ENCODE peak calls at places on chromosomes 5 and 9, in six cellular contexts. One of them, this sample, is unnamed.

GRCh38 chr9:113626735-113627495 is 163.4 kb downstream of the RGS3 start:
- DNase-seq in activated T-helper 2 cell treated with anti-CD3 and anti-CD28 coated beads, Interferon-gamma antibody, Interleukin-2, Interleukin-4, amounts not matched to agents 10 μg/mL and 5 μg/mL and 100 μg/mL, durations not matched to agents 14 hours and 24 hours and 36 hours: no peak
- DNase-seq in NCI-H2029: no peak
- DNase-seq in RPMI7951: no peak
- DNase-seq in stimulated activated CD8-positive, alpha-beta memory T cell treated with anti-CD3 and anti-CD28 coated beads, Interleukin-12 subunit alpha, Interleukin-12 subunit beta, amount 100 ng/mL, for 4 hours: no peak
- DNase-seq in GM23248: peak
- DNase-seq in this sample: no peak

GRCh38 chr5:110087829-110088228 is 398.1 kb downstream of the MAN2A1 start:
- DNase-seq in activated T-helper 2 cell treated with anti-CD3 and anti-CD28 coated beads, Interferon-gamma antibody, Interleukin-2, Interleukin-4, amounts not matched to agents 10 μg/mL and 5 μg/mL and 100 μg/mL, durations not matched to agents 14 hours and 24 hours and 36 hours: no peak
- DNase-seq in NCI-H2029: no peak
- DNase-seq in RPMI7951: no peak
- DNase-seq in stimulated activated CD8-positive, alpha-beta memory T cell treated with anti-CD3 and anti-CD28 coated beads, Interleukin-12 subunit alpha, Interleukin-12 subunit beta, amount 100 ng/mL, for 4 hours: no peak
- DNase-seq in GM23248: peak
- DNase-seq in this sample: no peak

GRCh38 chr9:33161589-33162132 is 5.5 kb downstream of the B4GALT1 start:
- DNase-seq in activated T-helper 2 cell treated with anti-CD3 and anti-CD28 coated beads, Interferon-gamma antibody, Interleukin-2, Interleukin-4, amounts not matched to agents 10 μg/mL and 5 μg/mL and 100 μg/mL, durations not matched to agents 14 hours and 24 hours and 36 hours: no peak
- DNase-seq in NCI-H2029: peak
- DNase-seq in RPMI7951: peak
- DNase-seq in stimulated activated CD8-positive, alpha-beta memory T cell treated with anti-CD3 and anti-CD28 coated beads, Interleukin-12 subunit alpha, Interleukin-12 subunit beta, amount 100 ng/mL, for 4 hours: no peak
- DNase-seq in GM23248: peak
- DNase-seq in this sample: no peak

GRCh38 chr9:111994831-111995458 is 98.3 kb downstream of the UGCG start:
- DNase-seq in activated T-helper 2 cell treated with anti-CD3 and anti-CD28 coated beads, Interferon-gamma antibody, Interleukin-2, Interleukin-4, amounts not matched to agents 10 μg/mL and 5 μg/mL and 100 μg/mL, durations not matched to agents 14 hours and 24 hours and 36 hours: no peak
- DNase-seq in NCI-H2029: no peak
- DNase-seq in RPMI7951: no peak
- DNase-seq in stimulated activated CD8-positive, alpha-beta memory T cell treated with anti-CD3 and anti-CD28 coated beads, Interleukin-12 subunit alpha, Interleukin-12 subunit beta, amount 100 ng/mL, for 4 hours: no peak
- DNase-seq in GM23248: no peak
- DNase-seq in this sample: peak

GRCh38 chr5:150779397-150780179 is 1.0 kb downstream of the SMIM3 start:
- DNase-seq in activated T-helper 2 cell treated with anti-CD3 and anti-CD28 coated beads, Interferon-gamma antibody, Interleukin-2, Interleukin-4, amounts not matched to agents 10 μg/mL and 5 μg/mL and 100 μg/mL, durations not matched to agents 14 hours and 24 hours and 36 hours: no peak
- DNase-seq in NCI-H2029: no peak
- DNase-seq in RPMI7951: peak
- DNase-seq in stimulated activated CD8-positive, alpha-beta memory T cell treated with anti-CD3 and anti-CD28 coated beads, Interleukin-12 subunit alpha, Interleukin-12 subunit beta, amount 100 ng/mL, for 4 hours: no peak
- DNase-seq in GM23248: peak
- DNase-seq in this sample: no peak

GRCh38 chr5:161751265-161751664 is 65.7 kb downstream of the GABRA6 start:
- DNase-seq in activated T-helper 2 cell treated with anti-CD3 and anti-CD28 coated beads, Interferon-gamma antibody, Interleukin-2, Interleukin-4, amounts not matched to agents 10 μg/mL and 5 μg/mL and 100 μg/mL, durations not matched to agents 14 hours and 24 hours and 36 hours: no peak
- DNase-seq in NCI-H2029: no peak
- DNase-seq in RPMI7951: no peak
- DNase-seq in stimulated activated CD8-positive, alpha-beta memory T cell treated with anti-CD3 and anti-CD28 coated beads, Interleukin-12 subunit alpha, Interleukin-12 subunit beta, amount 100 ng/mL, for 4 hours: no peak
- DNase-seq in GM23248: no peak
- DNase-seq in this sample: no peak

GRCh38 chr5:126849101-126849678 is 72.3 kb downstream of the LMNB1 start:
- DNase-seq in activated T-helper 2 cell treated with anti-CD3 and anti-CD28 coated beads, Interferon-gamma antibody, Interleukin-2, Interleukin-4, amounts not matched to agents 10 μg/mL and 5 μg/mL and 100 μg/mL, durations not matched to agents 14 hours and 24 hours and 36 hours: no peak
- DNase-seq in NCI-H2029: no peak
- DNase-seq in RPMI7951: no peak
- DNase-seq in stimulated activated CD8-positive, alpha-beta memory T cell treated with anti-CD3 and anti-CD28 coated beads, Interleukin-12 subunit alpha, Interleukin-12 subunit beta, amount 100 ng/mL, for 4 hours: no peak
- DNase-seq in GM23248: peak
- DNase-seq in this sample: no peak

GRCh38 chr5:69270827-69271226 is 36.1 kb downstream of the CDK7 start:
- DNase-seq in activated T-helper 2 cell treated with anti-CD3 and anti-CD28 coated beads, Interferon-gamma antibody, Interleukin-2, Interleukin-4, amounts not matched to agents 10 μg/mL and 5 μg/mL and 100 μg/mL, durations not matched to agents 14 hours and 24 hours and 36 hours: no peak
- DNase-seq in NCI-H2029: no peak
- DNase-seq in RPMI7951: no peak
- DNase-seq in stimulated activated CD8-positive, alpha-beta memory T cell treated with anti-CD3 and anti-CD28 coated beads, Interleukin-12 subunit alpha, Interleukin-12 subunit beta, amount 100 ng/mL, for 4 hours: no peak
- DNase-seq in GM23248: peak
- DNase-seq in this sample: no peak

GRCh38 chr5:135977375-135977928 is 22.7 kb upstream of the LECT2 start:
- DNase-seq in activated T-helper 2 cell treated with anti-CD3 and anti-CD28 coated beads, Interferon-gamma antibody, Interleukin-2, Interleukin-4, amounts not matched to agents 10 μg/mL and 5 μg/mL and 100 μg/mL, durations not matched to agents 14 hours and 24 hours and 36 hours: peak
- DNase-seq in NCI-H2029: peak
- DNase-seq in RPMI7951: peak
- DNase-seq in stimulated activated CD8-positive, alpha-beta memory T cell treated with anti-CD3 and anti-CD28 coated beads, Interleukin-12 subunit alpha, Interleukin-12 subunit beta, amount 100 ng/mL, for 4 hours: no peak
- DNase-seq in GM23248: no peak
- DNase-seq in this sample: peak

GRCh38 chr5:15574806-15575205 is 74.8 kb downstream of the FBXL7 start:
- DNase-seq in activated T-helper 2 cell treated with anti-CD3 and anti-CD28 coated beads, Interferon-gamma antibody, Interleukin-2, Interleukin-4, amounts not matched to agents 10 μg/mL and 5 μg/mL and 100 μg/mL, durations not matched to agents 14 hours and 24 hours and 36 hours: no peak
- DNase-seq in NCI-H2029: no peak
- DNase-seq in RPMI7951: no peak
- DNase-seq in stimulated activated CD8-positive, alpha-beta memory T cell treated with anti-CD3 and anti-CD28 coated beads, Interleukin-12 subunit alpha, Interleukin-12 subunit beta, amount 100 ng/mL, for 4 hours: no peak
- DNase-seq in GM23248: peak
- DNase-seq in this sample: no peak

GRCh38 chr9:71072587-71072986 is 48.8 kb downstream of the TRPM3 start:
- DNase-seq in activated T-helper 2 cell treated with anti-CD3 and anti-CD28 coated beads, Interferon-gamma antibody, Interleukin-2, Interleukin-4, amounts not matched to agents 10 μg/mL and 5 μg/mL and 100 μg/mL, durations not matched to agents 14 hours and 24 hours and 36 hours: no peak
- DNase-seq in NCI-H2029: no peak
- DNase-seq in RPMI7951: no peak
- DNase-seq in stimulated activated CD8-positive, alpha-beta memory T cell treated with anti-CD3 and anti-CD28 coated beads, Interleukin-12 subunit alpha, Interleukin-12 subunit beta, amount 100 ng/mL, for 4 hours: no peak
- DNase-seq in GM23248: no peak
- DNase-seq in this sample: no peak

GRCh38 chr9:114560956-114561355 is 26.6 kb upstream of the ATP6V1G1 start:
- DNase-seq in activated T-helper 2 cell treated with anti-CD3 and anti-CD28 coated beads, Interferon-gamma antibody, Interleukin-2, Interleukin-4, amounts not matched to agents 10 μg/mL and 5 μg/mL and 100 μg/mL, durations not matched to agents 14 hours and 24 hours and 36 hours: no peak
- DNase-seq in NCI-H2029: no peak
- DNase-seq in RPMI7951: peak
- DNase-seq in stimulated activated CD8-positive, alpha-beta memory T cell treated with anti-CD3 and anti-CD28 coated beads, Interleukin-12 subunit alpha, Interleukin-12 subunit beta, amount 100 ng/mL, for 4 hours: no peak
- DNase-seq in GM23248: no peak
- DNase-seq in this sample: no peak

GRCh38 chr9:137488330-137488653 is 29.2 kb upstream of the NSMF start:
- DNase-seq in activated T-helper 2 cell treated with anti-CD3 and anti-CD28 coated beads, Interferon-gamma antibody, Interleukin-2, Interleukin-4, amounts not matched to agents 10 μg/mL and 5 μg/mL and 100 μg/mL, durations not matched to agents 14 hours and 24 hours and 36 hours: no peak
- DNase-seq in NCI-H2029: peak
- DNase-seq in RPMI7951: no peak
- DNase-seq in stimulated activated CD8-positive, alpha-beta memory T cell treated with anti-CD3 and anti-CD28 coated beads, Interleukin-12 subunit alpha, Interleukin-12 subunit beta, amount 100 ng/mL, for 4 hours: no peak
- DNase-seq in GM23248: no peak
- DNase-seq in this sample: no peak

GRCh38 chr5:150153957-150154617 is 1.6 kb downstream of the PDGFRB start:
- DNase-seq in activated T-helper 2 cell treated with anti-CD3 and anti-CD28 coated beads, Interferon-gamma antibody, Interleukin-2, Interleukin-4, amounts not matched to agents 10 μg/mL and 5 μg/mL and 100 μg/mL, durations not matched to agents 14 hours and 24 hours and 36 hours: no peak
- DNase-seq in NCI-H2029: no peak
- DNase-seq in RPMI7951: peak
- DNase-seq in stimulated activated CD8-positive, alpha-beta memory T cell treated with anti-CD3 and anti-CD28 coated beads, Interleukin-12 subunit alpha, Interleukin-12 subunit beta, amount 100 ng/mL, for 4 hours: no peak
- DNase-seq in GM23248: peak
- DNase-seq in this sample: no peak

GRCh38 chr5:96344678-96345612 is 88.1 kb downstream of the PCSK1 start:
- DNase-seq in activated T-helper 2 cell treated with anti-CD3 and anti-CD28 coated beads, Interferon-gamma antibody, Interleukin-2, Interleukin-4, amounts not matched to agents 10 μg/mL and 5 μg/mL and 100 μg/mL, durations not matched to agents 14 hours and 24 hours and 36 hours: no peak
- DNase-seq in NCI-H2029: peak
- DNase-seq in RPMI7951: peak
- DNase-seq in stimulated activated CD8-positive, alpha-beta memory T cell treated with anti-CD3 and anti-CD28 coated beads, Interleukin-12 subunit alpha, Interleukin-12 subunit beta, amount 100 ng/mL, for 4 hours: no peak
- DNase-seq in GM23248: peak
- DNase-seq in this sample: peak

GRCh38 chr5:170278611-170279500 is 18.7 kb downstream of the LCP2 start:
- DNase-seq in activated T-helper 2 cell treated with anti-CD3 and anti-CD28 coated beads, Interferon-gamma antibody, Interleukin-2, Interleukin-4, amounts not matched to agents 10 μg/mL and 5 μg/mL and 100 μg/mL, durations not matched to agents 14 hours and 24 hours and 36 hours: peak
- DNase-seq in NCI-H2029: no peak
- DNase-seq in RPMI7951: no peak
- DNase-seq in stimulated activated CD8-positive, alpha-beta memory T cell treated with anti-CD3 and anti-CD28 coated beads, Interleukin-12 subunit alpha, Interleukin-12 subunit beta, amount 100 ng/mL, for 4 hours: peak
- DNase-seq in GM23248: no peak
- DNase-seq in this sample: peak

GRCh38 chr5:15983392-15983791 is 196.2 kb downstream of the MARCHF11 start:
- DNase-seq in activated T-helper 2 cell treated with anti-CD3 and anti-CD28 coated beads, Interferon-gamma antibody, Interleukin-2, Interleukin-4, amounts not matched to agents 10 μg/mL and 5 μg/mL and 100 μg/mL, durations not matched to agents 14 hours and 24 hours and 36 hours: no peak
- DNase-seq in NCI-H2029: no peak
- DNase-seq in RPMI7951: no peak
- DNase-seq in stimulated activated CD8-positive, alpha-beta memory T cell treated with anti-CD3 and anti-CD28 coated beads, Interleukin-12 subunit alpha, Interleukin-12 subunit beta, amount 100 ng/mL, for 4 hours: no peak
- DNase-seq in GM23248: no peak
- DNase-seq in this sample: no peak

GRCh38 chr5:32949571-32949970 is 238.4 kb downstream of the NPR3 start:
- DNase-seq in activated T-helper 2 cell treated with anti-CD3 and anti-CD28 coated beads, Interferon-gamma antibody, Interleukin-2, Interleukin-4, amounts not matched to agents 10 μg/mL and 5 μg/mL and 100 μg/mL, durations not matched to agents 14 hours and 24 hours and 36 hours: no peak
- DNase-seq in NCI-H2029: no peak
- DNase-seq in RPMI7951: peak
- DNase-seq in stimulated activated CD8-positive, alpha-beta memory T cell treated with anti-CD3 and anti-CD28 coated beads, Interleukin-12 subunit alpha, Interleukin-12 subunit beta, amount 100 ng/mL, for 4 hours: no peak
- DNase-seq in GM23248: no peak
- DNase-seq in this sample: no peak

GRCh38 chr5:127536687-127537086 is 19.2 kb downstream of the PRRC1 start:
- DNase-seq in activated T-helper 2 cell treated with anti-CD3 and anti-CD28 coated beads, Interferon-gamma antibody, Interleukin-2, Interleukin-4, amounts not matched to agents 10 μg/mL and 5 μg/mL and 100 μg/mL, durations not matched to agents 14 hours and 24 hours and 36 hours: no peak
- DNase-seq in NCI-H2029: no peak
- DNase-seq in RPMI7951: peak
- DNase-seq in stimulated activated CD8-positive, alpha-beta memory T cell treated with anti-CD3 and anti-CD28 coated beads, Interleukin-12 subunit alpha, Interleukin-12 subunit beta, amount 100 ng/mL, for 4 hours: no peak
- DNase-seq in GM23248: peak
- DNase-seq in this sample: no peak

GRCh38 chr9:131657031-131657377 is 82.9 kb downstream of the RAPGEF1 start:
- DNase-seq in activated T-helper 2 cell treated with anti-CD3 and anti-CD28 coated beads, Interferon-gamma antibody, Interleukin-2, Interleukin-4, amounts not matched to agents 10 μg/mL and 5 μg/mL and 100 μg/mL, durations not matched to agents 14 hours and 24 hours and 36 hours: no peak
- DNase-seq in NCI-H2029: no peak
- DNase-seq in RPMI7951: no peak
- DNase-seq in stimulated activated CD8-positive, alpha-beta memory T cell treated with anti-CD3 and anti-CD28 coated beads, Interleukin-12 subunit alpha, Interleukin-12 subunit beta, amount 100 ng/mL, for 4 hours: no peak
- DNase-seq in GM23248: no peak
- DNase-seq in this sample: no peak

GRCh38 chr5:106435185-106435584 is 1235.6 kb downstream of the EFNA5 start:
- DNase-seq in activated T-helper 2 cell treated with anti-CD3 and anti-CD28 coated beads, Interferon-gamma antibody, Interleukin-2, Interleukin-4, amounts not matched to agents 10 μg/mL and 5 μg/mL and 100 μg/mL, durations not matched to agents 14 hours and 24 hours and 36 hours: no peak
- DNase-seq in NCI-H2029: no peak
- DNase-seq in RPMI7951: no peak
- DNase-seq in stimulated activated CD8-positive, alpha-beta memory T cell treated with anti-CD3 and anti-CD28 coated beads, Interleukin-12 subunit alpha, Interleukin-12 subunit beta, amount 100 ng/mL, for 4 hours: no peak
- DNase-seq in GM23248: no peak
- DNase-seq in this sample: no peak

GRCh38 chr9:108423493-108423892 is 432.3 kb downstream of the ACTL7B start:
- DNase-seq in activated T-helper 2 cell treated with anti-CD3 and anti-CD28 coated beads, Interferon-gamma antibody, Interleukin-2, Interleukin-4, amounts not matched to agents 10 μg/mL and 5 μg/mL and 100 μg/mL, durations not matched to agents 14 hours and 24 hours and 36 hours: no peak
- DNase-seq in NCI-H2029: no peak
- DNase-seq in RPMI7951: no peak
- DNase-seq in stimulated activated CD8-positive, alpha-beta memory T cell treated with anti-CD3 and anti-CD28 coated beads, Interleukin-12 subunit alpha, Interleukin-12 subunit beta, amount 100 ng/mL, for 4 hours: no peak
- DNase-seq in GM23248: no peak
- DNase-seq in this sample: no peak

GRCh38 chr9:133307271-133307670 is 28.7 kb downstream of the SURF6 start:
- DNase-seq in activated T-helper 2 cell treated with anti-CD3 and anti-CD28 coated beads, Interferon-gamma antibody, Interleukin-2, Interleukin-4, amounts not matched to agents 10 μg/mL and 5 μg/mL and 100 μg/mL, durations not matched to agents 14 hours and 24 hours and 36 hours: no peak
- DNase-seq in NCI-H2029: no peak
- DNase-seq in RPMI7951: no peak
- DNase-seq in stimulated activated CD8-positive, alpha-beta memory T cell treated with anti-CD3 and anti-CD28 coated beads, Interleukin-12 subunit alpha, Interleukin-12 subunit beta, amount 100 ng/mL, for 4 hours: no peak
- DNase-seq in GM23248: no peak
- DNase-seq in this sample: no peak

GRCh38 chr5:72035831-72036230 is 71.4 kb upstream of the MAP1B start:
- DNase-seq in activated T-helper 2 cell treated with anti-CD3 and anti-CD28 coated beads, Interferon-gamma antibody, Interleukin-2, Interleukin-4, amounts not matched to agents 10 μg/mL and 5 μg/mL and 100 μg/mL, durations not matched to agents 14 hours and 24 hours and 36 hours: no peak
- DNase-seq in NCI-H2029: no peak
- DNase-seq in RPMI7951: no peak
- DNase-seq in stimulated activated CD8-positive, alpha-beta memory T cell treated with anti-CD3 and anti-CD28 coated beads, Interleukin-12 subunit alpha, Interleukin-12 subunit beta, amount 100 ng/mL, for 4 hours: no peak
- DNase-seq in GM23248: no peak
- DNase-seq in this sample: no peak

GRCh38 chr9:86202338-86202882 is 57.0 kb downstream of the C9orf153 start:
- DNase-seq in activated T-helper 2 cell treated with anti-CD3 and anti-CD28 coated beads, Interferon-gamma antibody, Interleukin-2, Interleukin-4, amounts not matched to agents 10 μg/mL and 5 μg/mL and 100 μg/mL, durations not matched to agents 14 hours and 24 hours and 36 hours: no peak
- DNase-seq in NCI-H2029: peak
- DNase-seq in RPMI7951: peak
- DNase-seq in stimulated activated CD8-positive, alpha-beta memory T cell treated with anti-CD3 and anti-CD28 coated beads, Interleukin-12 subunit alpha, Interleukin-12 subunit beta, amount 100 ng/mL, for 4 hours: no peak
- DNase-seq in GM23248: peak
- DNase-seq in this sample: no peak

GRCh38 chr9:125820100-125820804 is 73.1 kb downstream of the PBX3 start:
- DNase-seq in activated T-helper 2 cell treated with anti-CD3 and anti-CD28 coated beads, Interferon-gamma antibody, Interleukin-2, Interleukin-4, amounts not matched to agents 10 μg/mL and 5 μg/mL and 100 μg/mL, durations not matched to agents 14 hours and 24 hours and 36 hours: no peak
- DNase-seq in NCI-H2029: no peak
- DNase-seq in RPMI7951: no peak
- DNase-seq in stimulated activated CD8-positive, alpha-beta memory T cell treated with anti-CD3 and anti-CD28 coated beads, Interleukin-12 subunit alpha, Interleukin-12 subunit beta, amount 100 ng/mL, for 4 hours: no peak
- DNase-seq in GM23248: no peak
- DNase-seq in this sample: no peak

GRCh38 chr9:136587145-136587943 is 41.5 kb upstream of the NOTCH1 start:
- DNase-seq in activated T-helper 2 cell treated with anti-CD3 and anti-CD28 coated beads, Interferon-gamma antibody, Interleukin-2, Interleukin-4, amounts not matched to agents 10 μg/mL and 5 μg/mL and 100 μg/mL, durations not matched to agents 14 hours and 24 hours and 36 hours: no peak
- DNase-seq in NCI-H2029: no peak
- DNase-seq in RPMI7951: no peak
- DNase-seq in stimulated activated CD8-positive, alpha-beta memory T cell treated with anti-CD3 and anti-CD28 coated beads, Interleukin-12 subunit alpha, Interleukin-12 subunit beta, amount 100 ng/mL, for 4 hours: no peak
- DNase-seq in GM23248: peak
- DNase-seq in this sample: no peak

GRCh38 chr5:109324351-109324750 is 85.4 kb downstream of the PJA2 start:
- DNase-seq in activated T-helper 2 cell treated with anti-CD3 and anti-CD28 coated beads, Interferon-gamma antibody, Interleukin-2, Interleukin-4, amounts not matched to agents 10 μg/mL and 5 μg/mL and 100 μg/mL, durations not matched to agents 14 hours and 24 hours and 36 hours: no peak
- DNase-seq in NCI-H2029: no peak
- DNase-seq in RPMI7951: no peak
- DNase-seq in stimulated activated CD8-positive, alpha-beta memory T cell treated with anti-CD3 and anti-CD28 coated beads, Interleukin-12 subunit alpha, Interleukin-12 subunit beta, amount 100 ng/mL, for 4 hours: no peak
- DNase-seq in GM23248: no peak
- DNase-seq in this sample: no peak

GRCh38 chr5:12772276-12772675 is 868.0 kb upstream of the CTNND2 start:
- DNase-seq in activated T-helper 2 cell treated with anti-CD3 and anti-CD28 coated beads, Interferon-gamma antibody, Interleukin-2, Interleukin-4, amounts not matched to agents 10 μg/mL and 5 μg/mL and 100 μg/mL, durations not matched to agents 14 hours and 24 hours and 36 hours: no peak
- DNase-seq in NCI-H2029: no peak
- DNase-seq in RPMI7951: peak
- DNase-seq in stimulated activated CD8-positive, alpha-beta memory T cell treated with anti-CD3 and anti-CD28 coated beads, Interleukin-12 subunit alpha, Interleukin-12 subunit beta, amount 100 ng/mL, for 4 hours: no peak
- DNase-seq in GM23248: no peak
- DNase-seq in this sample: no peak

GRCh38 chr5:140219068-140219971 is 44.3 kb downstream of the CYSTM1 start:
- DNase-seq in activated T-helper 2 cell treated with anti-CD3 and anti-CD28 coated beads, Interferon-gamma antibody, Interleukin-2, Interleukin-4, amounts not matched to agents 10 μg/mL and 5 μg/mL and 100 μg/mL, durations not matched to agents 14 hours and 24 hours and 36 hours: no peak
- DNase-seq in NCI-H2029: no peak
- DNase-seq in RPMI7951: peak
- DNase-seq in stimulated activated CD8-positive, alpha-beta memory T cell treated with anti-CD3 and anti-CD28 coated beads, Interleukin-12 subunit alpha, Interleukin-12 subunit beta, amount 100 ng/mL, for 4 hours: no peak
- DNase-seq in GM23248: peak
- DNase-seq in this sample: no peak

GRCh38 chr5:106757672-106758071 is 913.1 kb downstream of the EFNA5 start:
- DNase-seq in activated T-helper 2 cell treated with anti-CD3 and anti-CD28 coated beads, Interferon-gamma antibody, Interleukin-2, Interleukin-4, amounts not matched to agents 10 μg/mL and 5 μg/mL and 100 μg/mL, durations not matched to agents 14 hours and 24 hours and 36 hours: no peak
- DNase-seq in NCI-H2029: no peak
- DNase-seq in RPMI7951: no peak
- DNase-seq in stimulated activated CD8-positive, alpha-beta memory T cell treated with anti-CD3 and anti-CD28 coated beads, Interleukin-12 subunit alpha, Interleukin-12 subunit beta, amount 100 ng/mL, for 4 hours: no peak
- DNase-seq in GM23248: no peak
- DNase-seq in this sample: no peak

GRCh38 chr9:132742821-132743311 is 72.6 kb downstream of the GTF3C4 start:
- DNase-seq in activated T-helper 2 cell treated with anti-CD3 and anti-CD28 coated beads, Interferon-gamma antibody, Interleukin-2, Interleukin-4, amounts not matched to agents 10 μg/mL and 5 μg/mL and 100 μg/mL, durations not matched to agents 14 hours and 24 hours and 36 hours: no peak
- DNase-seq in NCI-H2029: no peak
- DNase-seq in RPMI7951: no peak
- DNase-seq in stimulated activated CD8-positive, alpha-beta memory T cell treated with anti-CD3 and anti-CD28 coated beads, Interleukin-12 subunit alpha, Interleukin-12 subunit beta, amount 100 ng/mL, for 4 hours: no peak
- DNase-seq in GM23248: no peak
- DNase-seq in this sample: no peak